ENCODE peak calls at places on chromosomes 4 and X, in ten cellular contexts. O is body of pancreas, B is spleen, W is MM.1S, T is upper lobe of left lung, D is IMR-90, V is tibial artery, K is lung, E is upper lobe of right lung, L is psoas muscle. I is an unnamed sample.

GRCh38 chr4:98027827-98028226 is 115.4 kb downstream of the STPG2 start:
- DNase-seq in O (no peak), T (no peak), B (no peak), E (no peak), W (no peak), L (no peak), D (no peak), V (no peak), K (no peak), I (no peak)

GRCh38 chr4:986949-987688 is at the start of gene IDUA:
- DNase-seq in T (peak; percentile 98), D (peak; percentile 53), O (peak; percentile 83), K (peak; percentile 85), W (no peak), E (peak; percentile 95), B (peak; percentile 98), V (peak; percentile 71), L (peak; percentile 86), I (no peak)

GRCh38 chrX:72685810-72686465 is 28.2 kb downstream of the PHKA1 start:
- DNase-seq in T (no peak), B (no peak), D (peak; percentile 37), O (peak; percentile 5), V (no peak), E (no peak), L (no peak), K (no peak), W (no peak), I (no peak)

GRCh38 chr4:103011378-103012025 is 8.0 kb downstream of the SLC9B1 start:
- DNase-seq in K (peak; percentile 56), L (no peak), V (no peak), T (no peak), B (no peak), E (peak; percentile 62), D (peak; percentile 48), W (peak; percentile 30), O (peak; percentile 91), I (peak; percentile 66)

GRCh38 chrX:21840199-21840557 is 761 bp downstream of the MBTPS2 start:
- DNase-seq in K (no peak), V (no peak), W (peak; percentile 34), T (no peak), B (no peak), D (peak; percentile 5), O (no peak), L (no peak), E (no peak), I (no peak)

GRCh38 chrX:68163446-68163845 is 269.8 kb downstream of the OPHN1 start:
- DNase-seq in L (no peak), K (no peak), D (peak; percentile 35), W (peak; percentile 42), T (no peak), E (no peak), O (no peak), V (no peak), B (no peak), I (no peak)

GRCh38 chrX:143058096-143058495 is 32.4 kb downstream of the SPANXN4 start:
- DNase-seq in E (no peak), K (no peak), T (no peak), V (no peak), D (no peak), B (no peak), L (no peak), W (no peak), O (no peak), I (no peak)

GRCh38 chr4:94912606-94913005 is 154.9 kb downstream of the BMPR1B start:
- DNase-seq in B (no peak), T (no peak), K (no peak), L (no peak), O (no peak), V (no peak), E (no peak), D (no peak), W (no peak), I (no peak)

GRCh38 chr4:4480205-4480604 is 61.6 kb downstream of the STX18 start:
- DNase-seq in T (no peak), L (no peak), V (no peak), K (no peak), B (no peak), O (no peak), W (no peak), E (no peak), D (no peak), I (no peak)

GRCh38 chr4:4477796-4478195 is 64.1 kb downstream of the STX18 start:
- DNase-seq in T (no peak), V (no peak), E (no peak), L (no peak), O (no peak), B (no peak), K (no peak), D (peak; percentile 35), W (no peak), I (no peak)

GRCh38 chr4:4479366-4479765 is 62.5 kb downstream of the STX18 start:
- DNase-seq in D (no peak), W (no peak), B (no peak), O (no peak), V (no peak), T (no peak), K (no peak), L (no peak), E (no peak), I (no peak)

GRCh38 chr4:4481394-4482000 is 60.4 kb downstream of the STX18 start:
- DNase-seq in K (no peak), B (no peak), E (no peak), D (no peak), L (no peak), O (no peak), V (no peak), W (no peak), T (no peak), I (no peak)

DNA sequence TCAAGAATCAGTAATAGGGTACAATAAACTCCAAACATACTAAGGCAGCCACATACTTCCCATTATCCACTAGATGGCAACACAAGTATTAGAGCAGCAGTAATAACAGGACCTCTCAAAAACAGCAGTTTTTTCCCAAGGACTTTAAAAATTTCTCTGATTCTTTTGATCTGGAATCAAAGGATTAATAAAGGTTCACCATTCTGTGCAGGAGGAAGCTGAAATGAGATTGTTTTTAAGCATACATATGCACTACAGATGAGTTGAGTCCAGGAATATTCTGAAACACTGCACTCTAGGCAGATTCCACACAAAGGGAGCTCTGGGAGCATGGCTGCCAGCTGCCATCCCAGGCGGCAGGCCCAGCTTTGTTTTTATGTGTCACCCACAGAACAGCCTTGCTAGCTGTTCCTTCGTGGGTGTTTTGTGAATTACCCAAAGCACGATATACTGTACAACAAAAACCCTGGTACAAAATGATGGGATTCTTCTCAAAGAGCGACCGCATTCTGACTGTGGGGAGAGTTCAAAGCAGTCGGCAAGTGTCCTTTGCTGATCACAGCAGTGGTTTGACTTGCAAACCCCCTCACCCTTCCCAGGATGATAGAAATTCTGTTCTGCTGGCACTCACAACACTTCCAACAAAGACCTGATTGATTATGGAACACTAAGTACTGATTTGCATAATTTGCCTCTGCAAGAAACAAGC is 61.0 kb downstream of the STX18 start:
- DNase-seq in T (peak; percentile 15), B (no peak), K (no peak), E (no peak), O (no peak), W (no peak), V (no peak), D (peak; percentile 41), L (no peak), I (no peak)
- TF ChIP-seq CTCF in T (no peak), B (no peak), K (no peak), E (peak; percentile 33), O (peak; percentile 12), W (peak; percentile 35), V (peak; percentile 6), D (peak; percentile 58), L (peak; percentile 17), I (peak; percentile 52)

GRCh38 chr4:158159718-158160094 is 13.1 kb downstream of the GASK1B start:
- DNase-seq in L (no peak), V (no peak), T (no peak), K (no peak), D (no peak), W (no peak), B (no peak), O (no peak), E (no peak), I (no peak)

GRCh38 chr4:158159054-158159717 is 13.6 kb downstream of the GASK1B start:
- DNase-seq in D (peak; percentile 87), W (peak; percentile 11), E (no peak), L (no peak), O (no peak), V (no peak), K (no peak), T (no peak), B (no peak), I (no peak)

GRCh38 chr4:158163941-158164665 is 8.7 kb downstream of the GASK1B start:
- DNase-seq in D (no peak), T (no peak), W (no peak), L (no peak), V (no peak), K (no peak), B (no peak), E (no peak), O (peak; percentile 8), I (no peak)

GRCh38 chr4:158162637-158163036 is 10.2 kb downstream of the GASK1B start:
- DNase-seq in D (peak; percentile 20), T (no peak), B (no peak), L (no peak), O (no peak), W (no peak), V (no peak), E (no peak), K (no peak), I (no peak)

DNA sequence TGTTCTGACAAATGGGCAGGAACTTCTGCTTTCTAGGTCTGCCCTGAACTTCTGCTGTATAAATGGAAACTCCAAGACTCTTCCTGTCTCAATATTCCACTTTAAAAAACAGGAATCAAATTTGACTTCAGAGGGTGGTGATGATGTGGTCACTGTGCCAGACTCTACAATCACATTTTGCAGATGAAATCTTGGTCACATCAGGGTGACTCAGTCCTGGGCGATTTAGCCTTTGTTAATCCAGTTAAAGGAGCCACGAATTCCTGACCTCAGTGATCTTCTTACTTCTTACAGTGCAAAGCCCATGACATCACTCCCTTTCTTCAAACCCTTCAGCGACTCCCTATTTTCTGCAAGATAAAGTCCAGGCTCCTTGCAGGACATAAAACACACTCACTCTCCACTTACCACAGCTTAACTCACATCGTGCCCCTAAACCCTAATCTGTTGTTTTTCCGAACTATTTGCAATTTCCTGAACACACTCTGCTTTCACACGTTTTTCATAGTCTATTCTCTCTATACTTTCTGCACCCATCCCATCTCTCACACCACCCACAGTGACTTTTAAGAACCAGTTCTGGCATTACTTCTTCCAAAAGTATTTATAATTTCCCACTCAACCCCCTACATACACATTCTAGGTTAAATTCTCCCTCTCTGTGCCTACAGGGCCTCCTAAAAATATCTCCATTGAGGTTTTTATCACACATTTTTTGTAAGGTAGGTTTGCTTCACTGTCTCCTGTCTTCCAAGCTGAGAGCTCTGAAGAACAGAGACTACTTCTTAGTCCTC is 11.1 kb downstream of the GASK1B start:
- DNase-seq in L (no peak), T (no peak), K (no peak), E (no peak), O (no peak), V (peak; percentile 56), D (peak; percentile 79), B (no peak), W (no peak), I (no peak)
- H3K4me1 ChIP-seq in L (peaks cover 10% of the 10 kb centered on the region), T (no peaks in the 10 kb centered on the region), K (no peaks in the 10 kb centered on the region), E (peaks cover 5% of the 10 kb centered on the region), O (peaks cover 6% of the 10 kb centered on the region), V (peaks cover 90% of the 10 kb centered on the region), D (peaks cover 5% of the 10 kb centered on the region), B (peaks cover 3% of the 10 kb centered on the region), W (no peaks in the 10 kb centered on the region), I (peaks cover 6% of the 10 kb centered on the region)

DNA sequence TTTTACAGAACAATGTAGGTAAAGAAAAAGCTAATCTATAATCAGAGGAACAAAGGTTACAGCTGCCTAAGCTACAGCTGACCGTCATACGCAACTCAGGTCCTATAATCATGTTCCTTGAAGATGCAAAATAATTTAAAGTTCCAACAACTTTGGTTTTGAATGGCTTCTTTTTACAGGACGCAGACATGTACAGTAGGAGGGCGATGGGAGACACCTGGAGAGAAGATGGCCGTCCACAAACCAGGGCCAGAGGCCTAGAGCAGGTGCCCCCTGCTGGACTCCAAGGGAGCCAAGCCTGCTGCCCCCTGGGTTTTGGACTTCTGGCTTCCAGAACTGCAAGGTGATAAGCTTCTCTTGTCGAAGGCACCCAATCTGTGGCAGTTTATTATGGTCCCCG is 10.6 kb downstream of the HGFAC start:
- DNase-seq in L (peak; percentile 52), E (no peak), K (no peak), W (no peak), O (peak; percentile 52), V (no peak), B (no peak), D (no peak), T (no peak), I (no peak)
- TF ChIP-seq CTCF in L (peak; percentile 11), E (peak; percentile 26), K (no peak), W (peak; percentile 38), O (no peak), V (peak; percentile 7), B (no peak), D (peak; percentile 28), T (no peak), I (peak; percentile 22)

DNA sequence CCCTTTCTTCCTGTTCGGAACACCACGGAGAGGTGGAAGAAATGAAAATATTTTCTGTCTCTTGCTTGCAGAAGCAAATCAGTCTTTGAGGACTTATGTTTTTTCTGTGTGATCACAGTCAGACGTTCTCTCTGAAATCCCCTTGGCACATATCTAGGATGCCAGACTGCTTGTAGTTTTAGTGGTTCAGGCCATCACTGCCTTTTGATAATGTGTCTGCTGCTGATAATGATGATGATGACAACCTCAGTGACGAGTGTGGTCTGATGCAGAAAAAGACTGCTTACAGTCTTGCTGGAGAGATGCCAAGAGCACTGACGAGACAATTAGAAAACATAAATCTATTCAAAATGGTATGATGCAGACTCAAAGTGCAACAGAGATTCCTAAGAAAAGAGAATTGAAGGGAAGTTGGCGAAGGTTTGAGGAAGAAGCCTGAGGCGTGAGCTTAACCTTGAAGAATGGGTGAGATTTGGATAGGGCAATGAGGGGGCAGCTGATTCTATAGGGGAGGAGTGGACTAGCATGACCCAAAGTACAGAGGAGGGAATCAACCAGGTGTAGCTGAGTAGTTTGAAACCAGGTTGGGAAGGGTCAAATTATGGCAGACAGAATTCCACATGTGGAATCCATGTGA is 7.9 kb downstream of the RAB33A start:
- DNase-seq in K (peak; percentile 25), D (peak; percentile 38), T (no peak), B (no peak), W (no peak), O (no peak), L (no peak), V (no peak), E (no peak), I (no peak)
- H3K4me1 ChIP-seq in K (no peaks in the 10 kb centered on the region), D (no peaks in the 10 kb centered on the region), T (peaks cover under 1% of the 10 kb centered on the region), B (no peaks in the 10 kb centered on the region), W (peaks cover 21% of the 10 kb centered on the region), O (no peaks in the 10 kb centered on the region), L (no peaks in the 10 kb centered on the region), V (peaks cover 5% of the 10 kb centered on the region), E (no peaks in the 10 kb centered on the region), I (no peaks in the 10 kb centered on the region)